ENCODE peak calls at places on chromosome 6, in six cellular contexts. A is stomach, D is right lobe of liver, F is MM.1S, S is psoas muscle, C is endodermal cell. B is an unnamed sample. For H3K9me3 and H3K36me3, the result is how much of the 10 kb centered on the place peaks cover.

GRCh38 chr6:34021839-34022190 is 124.1 kb downstream of the GRM4 start:
- DNase-seq in C (no peak), A (peak), S (no peak), D (no peak), F (no peak), B (no peak)

GRCh38 chr6:141906569-141907080 is 226.1 kb upstream of the GJE1 start:
- DNase-seq in D (no peak), C (no peak), S (no peak), A (no peak), F (no peak), B (no peak)

GRCh38 chr6:75934643-75935472 is 137.6 kb downstream of the IMPG1 start:
- DNase-seq in F (peak), C (peak), D (peak), S (no peak), A (no peak), B (peak)

GRCh38 chr6:12022903-12023522 is 10.9 kb downstream of the HIVEP1 start:
- DNase-seq in C (no peak), D (no peak), F (no peak), S (no peak), A (no peak), B (no peak)

GRCh38 chr6:30130887-30131862 is 4.8 kb upstream of the TRIM40 start:
- DNase-seq in S (peak), F (peak), A (peak), D (peak), C (peak), B (no peak)

GRCh38 chr6:52027699-52028098 is 59.7 kb downstream of the PKHD1 start:
- DNase-seq in C (no peak), A (no peak), S (no peak), F (no peak), D (no peak), B (no peak)

GRCh38 chr6:11043961-11044711 is at the start of gene ELOVL2:
- DNase-seq in F (peak), S (peak), C (peak), D (peak), A (no peak), B (peak)

GRCh38 chr6:111951439-111952140 is 78.3 kb upstream of the FYN start:
- DNase-seq in S (no peak), F (no peak), D (no peak), A (no peak), C (no peak), B (no peak)

GRCh38 chr6:31860349-31860748 is 2.3 kb downstream of the NEU1 start:
- DNase-seq in C (no peak), F (no peak), D (no peak), S (no peak), A (no peak), B (no peak)

GRCh38 chr6:65461121-65461520 is 245.9 kb downstream of the EYS start:
- DNase-seq in A (no peak), D (no peak), F (no peak), S (no peak), C (no peak), B (no peak)

GRCh38 chr6:106396426-106397220 is 36.1 kb downstream of the CRYBG1 start:
- DNase-seq in F (no peak), D (no peak), S (no peak), C (no peak), A (no peak), B (no peak)

GRCh38 chr6:105135907-105136432 is 43.8 kb downstream of the POPDC3 start:
- DNase-seq in C (no peak), D (no peak), A (no peak), S (peak), F (no peak), B (no peak)

GRCh38 chr6:27188206-27188884 is 59.2 kb upstream of the PRSS16 start:
- DNase-seq in F (peak), A (peak), S (peak), D (peak), C (peak), B (peak)

GRCh38 chr6:31419842-31420241 is 16.4 kb downstream of the MICA start:
- DNase-seq in A (no peak), D (no peak), S (no peak), F (no peak), C (no peak), B (no peak)

GRCh38 chr6:100246206-100246605 is 218.5 kb downstream of the SIM1 start:
- DNase-seq in F (no peak), S (no peak), C (no peak), D (no peak), A (no peak), B (no peak)

GRCh38 chr6:97240222-97240621 is 42.8 kb downstream of the MMS22L start:
- DNase-seq in A (no peak), D (no peak), F (no peak), S (no peak), C (no peak), B (no peak)

GRCh38 chr6:154111025-154111424 is 72.0 kb downstream of the OPRM1 start:
- DNase-seq in D (no peak), S (no peak), C (no peak), A (no peak), F (no peak), B (no peak)

GRCh38 chr6:109059148-109059547 is 35.5 kb downstream of the SESN1 start:
- DNase-seq in A (no peak), S (no peak), C (no peak), F (no peak), D (no peak), B (no peak)

GRCh38 chr6:134810402-134810801 is 139.5 kb downstream of the ALDH8A1 start:
- DNase-seq in D (no peak), F (no peak), A (no peak), S (no peak), C (no peak), B (no peak)

GRCh38 chr6:101392561-101393230 is 812 bp upstream of the GRIK2 start:
- DNase-seq in S (no peak), D (no peak), F (no peak), C (peak), A (no peak), B (no peak)

GRCh38 chr6:133208183-133208755 is 32.9 kb upstream of the EYA4 start:
- DNase-seq in S (no peak), C (no peak), F (no peak), D (no peak), A (no peak), B (no peak)

GRCh38 chr6:90105766-90106165 is 190.9 kb downstream of the BACH2 start:
- DNase-seq in S (no peak), D (no peak), F (no peak), C (no peak), A (no peak), B (no peak)

GRCh38 chr6:29142349-29142748 is 28.4 kb upstream of the OR2J2 start:
- DNase-seq in C (no peak), S (no peak), D (no peak), F (no peak), A (no peak), B (no peak)

GRCh38 chr6:158500016-158500735 is 59.7 kb upstream of the TMEM181 start:
- DNase-seq in F (no peak), A (no peak), C (no peak), S (no peak), D (no peak), B (no peak)

GRCh38 chr6:167541544-167541943 is 216.7 kb downstream of the TTLL2 start:
- DNase-seq in A (no peak), C (no peak), F (no peak), D (no peak), S (no peak), B (no peak)

GRCh38 chr6:52577022-52577777 is at the start of gene TRAM2:
- DNase-seq in A (peak), C (peak), F (peak), S (peak), D (peak), B (peak)

GRCh38 chr6:33976425-33977360 is 169.2 kb downstream of the GRM4 start:
- DNase-seq in F (no peak), S (no peak), C (peak), A (peak), D (peak), B (no peak)

GRCh38 chr6:71228461-71229041 is 60.1 kb upstream of the OGFRL1 start:
- DNase-seq in C (no peak), S (no peak), D (no peak), F (no peak), A (no peak), B (no peak)

GRCh38 chr6:93889713-93890112 is 470.4 kb upstream of the EPHA7 start:
- DNase-seq in S (no peak), F (no peak), A (no peak), D (no peak), C (no peak), B (no peak)

GRCh38 chr6:14983599-14984296 is 262.1 kb upstream of the JARID2 start:
- DNase-seq in A (no peak), S (no peak), D (no peak), C (no peak), F (no peak), B (no peak)

GRCh38 chr6:57265755-57266221 is 43.7 kb upstream of the RAB23 start:
- DNase-seq in A (no peak), D (no peak), C (no peak), F (peak), S (no peak), B (no peak)

GRCh38 chr6:108733706-108734105 is 114.5 kb upstream of the ARMC2 start:
- DNase-seq in C (peak), A (no peak), F (peak), D (no peak), S (no peak), B (no peak)

GRCh38 chr6:103409475-103409874 is 1450.2 kb downstream of the HACE1 start:
- DNase-seq in F (no peak), S (no peak), C (no peak), A (no peak), D (no peak), B (no peak)

GRCh38 chr6:103404799-103405198 is 1454.9 kb downstream of the HACE1 start:
- DNase-seq in S (no peak), F (no peak), A (no peak), C (peak), D (no peak), B (no peak)

GRCh38 chr6:103405321-103405720 is 1454.4 kb downstream of the HACE1 start:
- DNase-seq in F (no peak), S (no peak), A (no peak), D (no peak), C (peak), B (no peak)
- H3K9me3 ChIP-seq in F (under half), S (under half), A (under half), D (under half), C (under half), B (under half)

DNA sequence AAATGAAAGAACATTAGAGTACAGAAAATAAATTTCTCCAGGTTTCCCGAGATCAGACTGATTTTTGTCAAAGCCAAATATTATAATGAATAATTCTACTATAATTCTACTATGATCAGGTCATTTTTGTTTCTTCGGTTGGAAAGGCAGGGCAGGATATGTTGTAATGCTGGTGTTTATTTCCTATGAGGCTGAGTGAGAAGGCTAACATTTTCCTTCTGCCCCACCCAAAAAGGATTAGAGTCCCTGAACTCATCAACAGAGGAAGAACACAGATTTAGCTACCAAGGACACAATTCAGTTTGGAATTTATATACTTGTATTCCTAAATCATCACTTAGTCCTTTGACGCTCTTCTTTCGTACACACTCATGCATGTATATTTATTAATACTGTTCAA is 318.9 kb downstream of the SYNE1 start:
- DNase-seq in C (no peak), F (no peak), D (no peak), S (no peak), A (no peak), B (no peak)
- H3K36me3 ChIP-seq in C (under half), F (under half), D (under half), S (half or more), A (under half), B (under half)

GRCh38 chr6:169210611-169211010 is 43.0 kb downstream of the THBS2 start:
- DNase-seq in C (no peak), A (no peak), S (no peak), F (no peak), D (no peak), B (no peak)
- H3K9me3 ChIP-seq in C (under half), A (under half), S (under half), F (under half), D (under half), B (under half)

GRCh38 chr6:144534123-144534676 is 249.1 kb downstream of the UTRN start:
- DNase-seq in F (no peak), A (no peak), D (no peak), S (no peak), C (no peak), B (no peak)
- H3K36me3 ChIP-seq in F (under half), A (under half), D (under half), S (under half), C (under half), B (under half)

GRCh38 chr6:156189714-156190113 is 587.5 kb upstream of the ARID1B start:
- DNase-seq in F (no peak), C (no peak), A (no peak), D (no peak), S (no peak), B (no peak)

GRCh38 chr6:156190270-156190669 is 586.9 kb upstream of the ARID1B start:
- DNase-seq in A (no peak), F (no peak), S (no peak), D (no peak), C (no peak), B (no peak)

GRCh38 chr6:156191895-156192294 is 585.3 kb upstream of the ARID1B start:
- DNase-seq in F (no peak), C (no peak), S (no peak), A (no peak), D (no peak), B (no peak)

GRCh38 chr6:156185113-156185512 is 592.1 kb upstream of the ARID1B start:
- DNase-seq in D (no peak), F (no peak), S (no peak), C (no peak), A (no peak), B (no peak)

GRCh38 chr6:156189195-156189594 is 588.0 kb upstream of the ARID1B start:
- DNase-seq in A (no peak), C (no peak), S (no peak), F (no peak), D (no peak), B (no peak)
- H3K9me3 ChIP-seq in A (under half), C (under half), S (under half), F (under half), D (under half), B (under half)

DNA sequence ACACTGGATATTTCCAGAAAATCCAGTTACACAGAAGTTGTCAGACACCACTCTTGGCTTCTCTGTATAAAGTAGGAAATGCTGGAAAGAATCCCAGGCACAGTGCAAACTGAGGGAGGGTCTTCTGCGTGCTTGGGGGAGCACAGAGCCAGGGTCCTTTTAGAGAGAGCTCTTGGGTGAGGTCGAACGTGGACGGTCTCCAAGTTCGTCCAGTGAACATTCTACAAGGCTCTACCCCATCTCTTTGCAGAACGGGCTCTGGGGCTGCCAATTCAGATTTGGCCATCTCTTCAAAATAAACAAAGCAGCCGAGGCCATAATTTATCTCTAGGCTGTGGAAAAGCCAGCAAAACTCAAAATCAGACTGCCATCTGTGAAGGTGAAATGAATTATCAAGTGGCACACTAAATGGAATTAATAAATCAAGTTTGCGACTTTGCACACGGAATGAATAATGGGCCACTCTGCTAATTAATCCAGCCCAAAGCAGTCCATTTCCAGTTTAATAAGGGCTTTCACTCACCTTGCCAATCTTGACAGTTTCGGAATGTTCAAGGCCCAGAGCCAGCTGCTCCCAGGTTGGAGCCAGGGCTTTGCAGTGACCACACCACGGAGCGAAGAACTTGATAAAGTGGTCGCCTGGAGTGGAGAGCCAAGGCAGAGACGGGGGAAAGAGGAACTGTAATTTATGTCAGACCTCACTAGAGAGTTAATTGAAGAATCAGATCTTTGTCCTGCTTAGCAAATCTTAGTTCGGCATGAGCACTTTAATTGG is 19.3 kb downstream of the TXNDC5 start:
- DNase-seq in F (peak), A (no peak), S (no peak), D (no peak), C (no peak), B (no peak)
- H3K36me3 ChIP-seq in F (half or more), A (half or more), S (half or more), D (half or more), C (half or more), B (half or more)

GRCh38 chr6:3088853-3089445 is 20.7 kb downstream of the RIPK1 start:
- DNase-seq in S (no peak), F (no peak), D (no peak), C (no peak), A (no peak), B (no peak)

GRCh38 chr6:3088446-3088845 is 20.2 kb downstream of the RIPK1 start:
- DNase-seq in C (no peak), D (no peak), F (no peak), A (no peak), S (peak), B (no peak)

GRCh38 chr6:3090013-3090412 is 21.7 kb downstream of the RIPK1 start:
- DNase-seq in F (no peak), D (no peak), C (no peak), S (no peak), A (no peak), B (no peak)

GRCh38 chr6:3085074-3085473 is 16.8 kb downstream of the RIPK1 start:
- DNase-seq in D (no peak), A (no peak), S (no peak), C (no peak), F (no peak), B (no peak)

DNA sequence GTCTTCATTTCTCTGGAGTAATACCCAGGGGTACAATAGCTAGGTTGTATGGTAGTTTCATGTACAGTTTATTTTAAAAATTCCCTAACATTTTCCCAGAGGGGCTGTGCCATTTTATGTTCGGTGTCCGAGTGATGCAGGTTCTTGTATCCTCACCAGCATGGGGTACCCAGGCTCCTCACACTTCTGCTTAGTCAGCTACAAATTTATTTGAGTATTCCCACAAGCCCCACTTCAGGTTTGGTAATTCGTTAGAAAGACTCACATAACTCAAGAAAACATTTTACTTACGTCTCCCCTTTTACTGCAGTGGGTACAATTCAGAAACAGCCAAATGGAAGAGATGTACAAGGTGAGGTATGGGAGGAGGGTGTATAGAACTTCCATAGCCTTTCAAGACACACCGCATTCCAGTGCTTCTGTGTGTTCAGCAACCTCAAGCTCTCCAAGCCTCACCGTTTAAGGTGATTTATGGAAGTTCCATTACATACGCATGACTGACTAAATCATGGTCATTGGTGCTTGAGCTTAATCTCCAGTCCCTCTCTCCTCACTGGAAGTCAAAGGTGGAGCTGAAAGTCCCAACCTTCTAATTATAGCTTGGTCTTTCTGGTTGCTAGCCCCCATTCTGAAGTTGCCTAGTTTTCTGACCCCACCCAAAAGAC is 18.1 kb downstream of the RIPK1 start:
- DNase-seq in D (no peak), F (no peak), S (no peak), A (no peak), C (no peak), B (no peak)
- H3K9me3 ChIP-seq in D (under half), F (under half), S (under half), A (under half), C (half or more), B (under half)

GRCh38 chr6:2783188-2783957 is 18.2 kb downstream of the WRNIP1 start:
- DNase-seq in F (no peak), S (no peak), D (no peak), A (no peak), C (peak), B (no peak)

GRCh38 chr6:2784061-2784460 is 18.9 kb downstream of the WRNIP1 start:
- DNase-seq in D (no peak), A (no peak), C (no peak), S (no peak), F (no peak), B (no peak)

GRCh38 chr6:2781685-2782355 is 16.6 kb downstream of the WRNIP1 start:
- DNase-seq in C (no peak), F (no peak), D (no peak), S (no peak), A (no peak), B (no peak)

GRCh38 chr6:2782356-2782708 is 17.1 kb downstream of the WRNIP1 start:
- DNase-seq in A (no peak), S (no peak), C (no peak), F (no peak), D (no peak), B (no peak)

DNA sequence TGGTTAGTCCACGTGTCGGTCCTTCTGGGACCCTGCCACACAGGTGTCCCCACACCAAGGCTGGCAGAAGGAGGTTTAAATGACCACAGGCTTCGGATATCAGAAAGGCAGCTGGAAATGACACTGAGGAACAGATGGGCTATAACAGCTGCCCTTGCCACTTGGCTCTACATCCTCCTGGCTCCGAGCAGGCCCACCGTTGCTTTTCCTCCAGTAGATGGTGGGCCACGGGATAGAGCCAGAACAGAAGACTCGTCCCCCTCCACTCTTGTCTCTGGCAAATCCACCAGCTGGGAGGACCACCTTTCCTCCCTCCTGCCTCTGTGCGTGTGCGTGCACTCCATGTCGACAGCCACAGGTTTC is 17.6 kb downstream of the WRNIP1 start:
- DNase-seq in D (no peak), C (no peak), A (no peak), F (no peak), S (no peak), B (no peak)
- H3K36me3 ChIP-seq in D (under half), C (half or more), A (under half), F (under half), S (half or more), B (under half)

GRCh38 chr6:45652393-45652792 is 274.7 kb upstream of the SUPT3H start:
- DNase-seq in A (no peak), F (no peak), D (no peak), S (no peak), C (no peak), B (no peak)

GRCh38 chr6:45657243-45657642 is 279.5 kb upstream of the SUPT3H start:
- DNase-seq in A (no peak), F (no peak), C (no peak), S (no peak), D (no peak), B (no peak)

GRCh38 chr6:45655630-45656422 is 278.1 kb upstream of the SUPT3H start:
- DNase-seq in F (no peak), D (no peak), C (no peak), A (no peak), S (no peak), B (no peak)

GRCh38 chr6:45653117-45653883 is 275.6 kb upstream of the SUPT3H start:
- DNase-seq in F (no peak), S (no peak), A (no peak), C (no peak), D (peak), B (no peak)

GRCh38 chr6:45654673-45655072 is 276.9 kb upstream of the SUPT3H start:
- DNase-seq in A (no peak), D (peak), C (no peak), S (no peak), F (no peak), B (no peak)
- H3K9me3 ChIP-seq in A (under half), D (under half), C (under half), S (under half), F (under half), B (under half)

GRCh38 chr6:43614396-43614730 is 14.7 kb downstream of the GTPBP2 start:
- DNase-seq in F (no peak), C (no peak), A (no peak), S (no peak), D (no peak), B (no peak)
- H3K36me3 ChIP-seq in F (under half), C (half or more), A (under half), S (half or more), D (under half), B (under half)